ENCODE peak calls at places on chromosomes 3 and 15, in eight cellular contexts. M, I, X, J, K, H, E and P are unnamed samples.

GRCh38 chr3:134365766-134366065 is 8.5 kb downstream of the AMOTL2 start:
- DNase-seq in X (no peak), I (no peak), E (no peak), M (no peak), J (no peak), K (no peak), H (no peak), P (no peak)

GRCh38 chr3:164370970-164371369 is 707.3 kb downstream of the SI start:
- DNase-seq in J (no peak), K (no peak), I (no peak), M (no peak), H (no peak), E (no peak), X (no peak), P (no peak)

GRCh38 chr3:5205165-5205941 is 17.8 kb downstream of the EDEM1 start:
- DNase-seq in H (no peak), M (no peak), E (no peak), X (no peak), K (peak; percentile 73), J (no peak), I (no peak), P (no peak)

GRCh38 chr3:40989141-40990061 is 209.9 kb upstream of the CTNNB1 start:
- DNase-seq in H (no peak), I (no peak), M (no peak), K (no peak), J (no peak), E (no peak), X (no peak), P (no peak)

GRCh38 chr3:59759298-59760169 is 709.7 kb upstream of the CFAP20DC start:
- DNase-seq in X (no peak), H (no peak), M (no peak), I (no peak), E (peak; percentile 56), J (no peak), K (peak; percentile 83), P (no peak)

GRCh38 chr3:141050576-141050912 is 603 bp upstream of the SPSB4 start:
- DNase-seq in J (no peak), M (no peak), E (no peak), H (no peak), X (peak; percentile 76), I (peak; percentile 51), K (no peak), P (no peak)

GRCh38 chr15:75573001-75573400 is 6.1 kb downstream of the PTPN9 start:
- DNase-seq in K (peak; percentile 72), E (peak; percentile 20), J (no peak), I (no peak), X (no peak), M (peak; percentile 28), H (no peak), P (no peak)

GRCh38 chr3:50573566-50574279 is 4.4 kb downstream of the HEMK1 start:
- DNase-seq in H (no peak), K (no peak), J (no peak), M (no peak), X (no peak), I (no peak), E (no peak), P (no peak)

GRCh38 chr3:144114767-144115166 is 143.1 kb downstream of the DIPK2A start:
- DNase-seq in K (no peak), E (no peak), H (no peak), X (no peak), J (no peak), I (no peak), M (peak; percentile 5), P (no peak)

GRCh38 chr3:70400194-70400593 is 87.8 kb upstream of the MDFIC2 start:
- DNase-seq in K (no peak), I (no peak), E (no peak), M (no peak), H (no peak), J (no peak), X (no peak), P (no peak)
- TF ChIP-seq EZH2phosphoT487 in K (no peak), I (no peak), E (no peak), M (no peak), H (no peak), J (no peak), X (no peak), P (no peak)

GRCh38 chr3:150582620-150583019 is 20.5 kb upstream of the SELENOT start:
- DNase-seq in J (no peak), X (no peak), I (no peak), K (no peak), E (no peak), M (no peak), H (no peak), P (no peak)
- H3K36me3 ChIP-seq in J (peaks cover 63% of the 10 kb centered on the region), X (peaks cover 30% of the 10 kb centered on the region), I (peaks cover 21% of the 10 kb centered on the region), K (peaks cover 44% of the 10 kb centered on the region), E (no peaks in the 10 kb centered on the region), M (peaks cover 62% of the 10 kb centered on the region), H (peaks cover 34% of the 10 kb centered on the region), P (peaks cover 90% of the 10 kb centered on the region)

GRCh38 chr3:194204036-194204792 is 68.3 kb downstream of the HES1 start:
- DNase-seq in X (peak; percentile 57), K (no peak), J (no peak), H (no peak), E (peak; percentile 42), I (peak; percentile 82), M (peak; percentile 18), P (no peak)
- H3K4me3 ChIP-seq in X (peak overlapping the region; percentile 65), K (peak overlapping the region; percentile 9), J (no peak overlapping the region), H (peak overlapping the region; percentile 50), E (peak overlapping the region; percentile 52), I (peak overlapping the region; percentile 58), M (peak overlapping the region; percentile 70), P (no peak overlapping the region)

GRCh38 chr15:65402971-65403370 is 19.8 kb downstream of the IGDCC4 start:
- DNase-seq in J (no peak), X (no peak), M (no peak), H (no peak), K (no peak), E (no peak), I (no peak), P (no peak)
- TF ChIP-seq EZH2phosphoT487 in J (no peak), X (no peak), M (no peak), H (no peak), K (no peak), E (no peak), I (no peak), P (no peak)

GRCh38 chr15:89383635-89384604 is 49.3 kb upstream of the POLG start:
- DNase-seq in X (peak; percentile 39), H (no peak), K (peak; percentile 42), E (peak; percentile 95), J (peak; percentile 81), M (peak; percentile 81), I (no peak), P (no peak)

GRCh38 chr15:89382288-89382687 is 47.7 kb upstream of the POLG start:
- DNase-seq in X (no peak), H (no peak), I (no peak), M (no peak), J (no peak), E (no peak), K (no peak), P (no peak)

GRCh38 chr15:89381330-89381729 is 46.7 kb upstream of the POLG start:
- DNase-seq in K (no peak), J (peak; percentile 71), M (no peak), I (no peak), E (no peak), X (no peak), H (no peak), P (no peak)

GRCh38 chr15:89379818-89380217 is 45.2 kb upstream of the POLG start:
- DNase-seq in E (no peak), I (peak; percentile 23), X (peak; percentile 37), K (no peak), J (no peak), H (no peak), M (peak; percentile 96), P (no peak)

DNA sequence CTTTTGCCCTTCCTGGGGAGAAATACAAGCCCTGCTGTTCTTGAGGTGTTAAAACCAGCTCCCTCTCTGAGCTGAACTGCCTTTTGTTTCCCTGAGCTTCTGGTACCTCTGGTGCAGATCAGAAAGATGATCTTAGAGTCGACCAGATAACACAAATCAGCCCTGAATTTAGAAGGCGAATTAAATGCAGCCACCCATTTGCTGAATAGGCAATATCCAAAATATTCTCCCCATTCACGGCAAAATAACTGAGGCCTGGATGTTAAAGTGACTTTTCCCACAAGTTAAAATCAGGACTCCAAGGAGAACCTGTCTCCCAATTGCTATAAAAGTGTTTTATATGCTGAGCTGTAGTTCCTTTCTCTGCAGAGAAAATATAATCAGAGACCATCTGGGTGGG is 47.3 kb upstream of the POLG start:
- DNase-seq in K (no peak), E (no peak), H (no peak), M (no peak), J (no peak), I (no peak), X (no peak), P (no peak)
- H3K36me3 ChIP-seq in K (no peaks in the 10 kb centered on the region), E (no peaks in the 10 kb centered on the region), H (no peaks in the 10 kb centered on the region), M (no peaks in the 10 kb centered on the region), J (no peaks in the 10 kb centered on the region), I (no peaks in the 10 kb centered on the region), X (peaks cover 5% of the 10 kb centered on the region), P (no peaks in the 10 kb centered on the region)

GRCh38 chr15:59298255-59298856 is 74.3 kb downstream of the MYO1E start:
- DNase-seq in M (peak; percentile 80), H (peak; percentile 78), K (peak; percentile 33), I (no peak), E (no peak), X (no peak), J (no peak), P (no peak)

GRCh38 chr15:59298876-59299275 is 73.8 kb downstream of the MYO1E start:
- DNase-seq in X (no peak), H (no peak), J (no peak), E (no peak), M (no peak), K (no peak), I (no peak), P (no peak)

GRCh38 chr15:59301527-59301926 is 71.1 kb downstream of the MYO1E start:
- DNase-seq in J (no peak), E (no peak), I (peak; percentile 65), K (no peak), H (no peak), X (peak; percentile 34), M (no peak), P (no peak)

GRCh38 chr15:59300618-59301139 is 72.0 kb downstream of the MYO1E start:
- DNase-seq in H (no peak), I (no peak), M (no peak), X (no peak), E (no peak), K (no peak), J (no peak), P (no peak)

DNA sequence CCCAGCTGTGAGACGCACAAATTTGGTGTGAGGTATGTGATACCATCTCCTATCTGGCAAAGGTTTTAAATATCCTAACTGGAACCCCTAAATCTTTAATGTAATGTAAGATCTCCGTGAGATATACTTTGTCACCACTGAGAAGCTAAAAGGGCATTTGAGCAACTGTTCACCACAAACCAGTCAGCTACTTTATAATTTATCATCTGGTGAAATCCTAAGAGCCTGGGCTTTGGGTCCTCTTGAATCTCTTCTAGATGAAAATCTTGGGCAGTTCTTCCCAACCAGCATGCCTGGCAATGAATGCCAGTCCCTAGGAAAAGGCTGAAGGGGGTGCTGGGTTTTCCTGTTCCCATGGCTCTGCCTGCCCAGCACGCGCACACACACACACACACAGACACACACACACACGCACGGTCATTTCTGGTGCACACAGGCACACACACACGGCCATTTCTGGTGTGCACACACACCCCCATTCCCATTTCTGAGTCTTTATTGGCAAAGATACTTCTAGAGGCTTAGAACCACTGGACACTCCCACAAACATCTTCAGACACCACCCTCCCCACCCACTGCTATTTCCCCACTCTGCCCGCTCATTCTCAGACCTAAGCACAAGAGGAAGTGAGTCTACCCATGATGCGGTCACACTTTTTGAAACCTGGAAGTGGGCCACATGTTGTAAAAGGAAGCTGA is 72.6 kb downstream of the MYO1E start:
- DNase-seq in J (no peak), X (no peak), K (peak; percentile 98), E (peak; percentile 46), H (peak; percentile 86), I (no peak), M (peak; percentile 96), P (peak; percentile 87)
- H3K4me3 ChIP-seq in J (peak overlapping the region; percentile 40), X (no peak overlapping the region), K (peak overlapping the region; percentile 54), E (no peak overlapping the region), H (peak overlapping the region; percentile 44), I (no peak overlapping the region), M (peak overlapping the region; percentile 41), P (peak overlapping the region; percentile 26)